ENCODE peak calls at places on chromosomes 6 and 20, in six cellular contexts. H is HEK293T; V is stimulated activated CD8-positive, alpha-beta memory T cell treated with anti-CD3 and anti-CD28 coated beads, Interleukin-15, amount 100 ng/mL, for 4 hours; N is activated naive CD8-positive, alpha-beta T cell treated with anti-CD3 and anti-CD28 coated beads, Interleukin-2, amount 50 U/mL, for 24 hours; U is NCI-H1092; O is AG20443. G is an unnamed sample.

GRCh38 chr6:73514746-73515110 is 6.1 kb downstream of the EEF1A1 start:
- DNase-seq in O (no peak), N (peak), U (no peak), V (no peak), H (no peak), G (no peak)

GRCh38 chr20:38926142-38926933 is at the start of gene FAM83D:
- DNase-seq in H (peak), N (peak), O (peak), U (peak), V (peak), G (peak)

GRCh38 chr6:45930419-45931059 is 85.1 kb downstream of the CLIC5 start:
- DNase-seq in H (peak), V (peak), O (peak), U (peak), N (peak), G (peak)

GRCh38 chr20:52094693-52095092 is 96.9 kb downstream of the ZFP64 start:
- DNase-seq in V (no peak), H (no peak), U (no peak), N (no peak), O (no peak), G (no peak)

GRCh38 chr6:158591134-158591809 is 31.4 kb downstream of the TMEM181 start:
- DNase-seq in U (no peak), O (no peak), H (no peak), V (no peak), N (no peak), G (peak)

GRCh38 chr6:28003661-28004060 is 46.6 kb downstream of the OR2B6 start:
- DNase-seq in O (no peak), N (no peak), V (no peak), U (no peak), H (no peak), G (no peak)

GRCh38 chr6:17341891-17342290 is 51.5 kb upstream of the CAP2 start:
- DNase-seq in N (no peak), O (no peak), V (no peak), H (no peak), U (no peak), G (no peak)

GRCh38 chr6:142551145-142551811 is 249.5 kb downstream of the ADGRG6 start:
- DNase-seq in U (no peak), V (peak), H (no peak), N (peak), O (peak), G (no peak)

GRCh38 chr6:80022803-80023202 is 18.4 kb downstream of the TTK start:
- DNase-seq in V (no peak), H (no peak), N (no peak), U (no peak), O (no peak), G (no peak)

GRCh38 chr6:157587127-157587729 is 206.2 kb downstream of the ZDHHC14 start:
- DNase-seq in U (no peak), N (no peak), O (no peak), V (no peak), H (no peak), G (no peak)

GRCh38 chr6:111406200-111406711 is 76.8 kb downstream of the REV3L start:
- DNase-seq in V (no peak), U (no peak), O (no peak), N (no peak), H (no peak), G (no peak)

GRCh38 chr6:3619800-3620199 is 131.7 kb downstream of the PXDC1 start:
- DNase-seq in V (no peak), O (no peak), H (no peak), N (no peak), U (no peak), G (no peak)

GRCh38 chr20:25233016-25233772 is 14.7 kb upstream of the PYGB start:
- DNase-seq in N (no peak), U (peak), O (peak), V (no peak), H (no peak), G (no peak)

GRCh38 chr20:33490023-33490933 is at the start of gene CBFA2T2:
- DNase-seq in N (peak), U (no peak), V (no peak), H (no peak), O (peak), G (no peak)

GRCh38 chr6:132190815-132191175 is 210.5 kb downstream of the MOXD1 start:
- DNase-seq in H (no peak), N (no peak), U (no peak), V (no peak), O (peak), G (no peak)

GRCh38 chr20:38223743-38224100 is 36.8 kb downstream of the KIAA1755 start:
- DNase-seq in H (no peak), O (no peak), U (no peak), N (no peak), V (no peak), G (no peak)

GRCh38 chr6:38773338-38773737 is 58.2 kb downstream of the DNAH8 start:
- DNase-seq in V (no peak), O (no peak), H (peak), N (peak), U (no peak), G (no peak)

GRCh38 chr20:47985092-47985850 is 200.0 kb upstream of the SULF2 start:
- DNase-seq in H (peak), U (no peak), N (no peak), V (no peak), O (peak), G (no peak)

GRCh38 chr6:120405947-120406346 is 928.3 kb downstream of the TBC1D32 start:
- DNase-seq in H (peak), U (no peak), N (no peak), O (no peak), V (no peak), G (no peak)

G was measured in glutamatergic neuron.